ENCODE peak calls at places on chromosome 10, in four cellular contexts. B is NCI-H460, G is EL, E is tibial nerve. H is an unnamed sample.

GRCh38 chr10:36725581-36726520 is 399.5 kb upstream of the ANKRD30A start:
- DNase-seq in B (peak), G (peak), E (no peak), H (peak)

GRCh38 chr10:2280713-2281112 is 543.4 kb upstream of the ADARB2 start:
- DNase-seq in B (no peak), G (no peak), E (no peak), H (no peak)

GRCh38 chr10:124565565-124566221 is 104.1 kb downstream of the LHPP start:
- DNase-seq in B (peak), G (no peak), E (no peak), H (peak)

GRCh38 chr10:22710139-22710745 is 4.1 kb downstream of the PIP4K2A start:
- DNase-seq in B (no peak), G (no peak), E (no peak), H (no peak)

GRCh38 chr10:92114201-92114600 is 176.7 kb downstream of the CPEB3 start:
- DNase-seq in B (no peak), G (no peak), E (no peak), H (no peak)

GRCh38 chr10:127715782-127716378 is 21.1 kb upstream of the FOXI2 start:
- DNase-seq in B (peak), G (peak), E (no peak), H (peak)

GRCh38 chr10:85657478-85658113 is 709.0 kb downstream of the GRID1 start:
- DNase-seq in B (no peak), G (no peak), E (no peak), H (no peak)

GRCh38 chr10:47073967-47074366 is 162.7 kb downstream of the PTPN20 start:
- DNase-seq in B (no peak), G (no peak), E (no peak), H (no peak)